ENCODE peak calls at places on chromosomes 4 and X, in five cellular contexts. One of them, this sample, is unnamed.

GRCh38 chr4:15677507-15677988 is 4.1 kb upstream of the FAM200B start:
- DNase-seq in AG08396: no peak
- DNase-seq in lung microvascular endothelial cell: peak; percentile 33
- DNase-seq in GM13977: no peak
- DNase-seq in NCI-H1417: no peak
- DNase-seq in this sample: no peak

GRCh38 chr4:38673109-38673978 is 9.3 kb downstream of the KLF3 start:
- DNase-seq in NCI-H1417: peak; percentile 11
- DNase-seq in GM13977: no peak
- DNase-seq in lung microvascular endothelial cell: no peak
- DNase-seq in AG08396: peak; percentile 41
- DNase-seq in this sample: no peak

GRCh38 chr4:40337081-40337480 is 1.9 kb downstream of the CHRNA9 start:
- DNase-seq in lung microvascular endothelial cell: no peak
- DNase-seq in AG08396: no peak
- DNase-seq in NCI-H1417: no peak
- DNase-seq in GM13977: no peak
- DNase-seq in this sample: no peak

GRCh38 chr4:25702848-25703247 is 47.2 kb downstream of the SLC34A2 start:
- DNase-seq in NCI-H1417: no peak
- DNase-seq in AG08396: no peak
- DNase-seq in lung microvascular endothelial cell: peak; percentile 11
- DNase-seq in GM13977: no peak
- DNase-seq in this sample: no peak

GRCh38 chr4:81743731-81744465 is 272.2 kb upstream of the RASGEF1B start:
- DNase-seq in lung microvascular endothelial cell: no peak
- DNase-seq in NCI-H1417: no peak
- DNase-seq in GM13977: no peak
- DNase-seq in AG08396: no peak
- DNase-seq in this sample: no peak

GRCh38 chr4:153782567-153782966 is 6.3 kb downstream of the SFRP2 start:
- DNase-seq in NCI-H1417: no peak
- DNase-seq in GM13977: no peak
- DNase-seq in lung microvascular endothelial cell: no peak
- DNase-seq in AG08396: no peak
- DNase-seq in this sample: no peak

GRCh38 chr4:156974264-156974663 is 2.7 kb upstream of the PDGFC start:
- DNase-seq in GM13977: no peak
- DNase-seq in NCI-H1417: no peak
- DNase-seq in lung microvascular endothelial cell: no peak
- DNase-seq in AG08396: peak; percentile 26
- DNase-seq in this sample: no peak

GRCh38 chrX:74207539-74207938 is 96.4 kb upstream of the ZCCHC13 start:
- DNase-seq in NCI-H1417: no peak
- DNase-seq in AG08396: no peak
- DNase-seq in GM13977: no peak
- DNase-seq in lung microvascular endothelial cell: no peak
- DNase-seq in this sample: no peak

GRCh38 chr4:6208416-6208815 is 8.1 kb upstream of the JAKMIP1 start:
- DNase-seq in NCI-H1417: no peak
- DNase-seq in lung microvascular endothelial cell: no peak
- DNase-seq in AG08396: no peak
- DNase-seq in GM13977: no peak
- DNase-seq in this sample: no peak

GRCh38 chrX:22674947-22675346 is 324.8 kb upstream of the DDX53 start:
- DNase-seq in NCI-H1417: peak; percentile 81
- DNase-seq in lung microvascular endothelial cell: no peak
- DNase-seq in AG08396: no peak
- DNase-seq in GM13977: no peak
- DNase-seq in this sample: no peak

GRCh38 chrX:25869761-25870160 is 268.4 kb upstream of the MAGEB18 start:
- DNase-seq in lung microvascular endothelial cell: no peak
- DNase-seq in AG08396: no peak
- DNase-seq in GM13977: no peak
- DNase-seq in NCI-H1417: no peak
- DNase-seq in this sample: no peak

GRCh38 chr4:88054909-88055308 is 47.5 kb downstream of the PKD2 start:
- DNase-seq in lung microvascular endothelial cell: peak; percentile 75
- DNase-seq in NCI-H1417: no peak
- DNase-seq in AG08396: peak; percentile 36
- DNase-seq in GM13977: peak; percentile 5
- DNase-seq in this sample: no peak

GRCh38 chr4:138327334-138327733 is 85.2 kb upstream of the SLC7A11 start:
- DNase-seq in GM13977: no peak
- DNase-seq in AG08396: no peak
- DNase-seq in NCI-H1417: no peak
- DNase-seq in lung microvascular endothelial cell: no peak
- DNase-seq in this sample: no peak

GRCh38 chr4:7559316-7559715 is 124.6 kb upstream of the PSAPL1 start:
- DNase-seq in lung microvascular endothelial cell: no peak
- DNase-seq in NCI-H1417: no peak
- DNase-seq in GM13977: no peak
- DNase-seq in AG08396: no peak
- DNase-seq in this sample: no peak

GRCh38 chrX:57453901-57454300 is 137.9 kb upstream of the ZXDB start:
- DNase-seq in lung microvascular endothelial cell: peak; percentile 66
- DNase-seq in AG08396: peak; percentile 6
- DNase-seq in GM13977: peak; percentile 31
- DNase-seq in NCI-H1417: peak; percentile 10
- DNase-seq in this sample: no peak

GRCh38 chrX:2928127-2928582 is 984 bp downstream of the ARSD start:
- DNase-seq in GM13977: no peak
- DNase-seq in NCI-H1417: no peak
- DNase-seq in lung microvascular endothelial cell: peak; percentile 11
- DNase-seq in AG08396: peak; percentile 61
- DNase-seq in this sample: no peak

GRCh38 chrX:44953734-44954502 is 80.9 kb downstream of the KDM6A start:
- DNase-seq in GM13977: no peak
- DNase-seq in NCI-H1417: no peak
- DNase-seq in lung microvascular endothelial cell: no peak
- DNase-seq in AG08396: no peak
- DNase-seq in this sample: no peak

GRCh38 chrX:134801267-134801666 is 143.0 kb upstream of the PLAC1 start:
- DNase-seq in AG08396: no peak
- DNase-seq in NCI-H1417: no peak
- DNase-seq in GM13977: no peak
- DNase-seq in lung microvascular endothelial cell: peak; percentile 72
- DNase-seq in this sample: no peak

GRCh38 chr4:155271557-155271956 is 63.1 kb downstream of the NPY2R start:
- DNase-seq in GM13977: no peak
- DNase-seq in AG08396: no peak
- DNase-seq in lung microvascular endothelial cell: peak; percentile 10
- DNase-seq in NCI-H1417: no peak
- DNase-seq in this sample: no peak

GRCh38 chr4:108116423-108117168 is 52.1 kb downstream of the LEF1 start:
- DNase-seq in GM13977: no peak
- DNase-seq in NCI-H1417: no peak
- DNase-seq in lung microvascular endothelial cell: no peak
- DNase-seq in AG08396: no peak
- DNase-seq in this sample: no peak

This sample was measured in effector CD4-positive, alpha-beta T cell.